ENCODE peak calls at places on chromosomes 5 and 9, in four cellular contexts. Z is AG04450, L is fibroblast of mammary gland, I is fibroblast of pulmonary artery. D is an unnamed sample.

GRCh38 chr5:113806250-113806649 is 292.8 kb downstream of the YTHDC2 start:
- DNase-seq in I (peak), L (peak), Z (no peak), D (peak)

GRCh38 chr9:22457448-22457847 is 10.8 kb downstream of the DMRTA1 start:
- DNase-seq in I (no peak), L (no peak), Z (no peak), D (no peak)

GRCh38 chr5:176793736-176794135 is 16.6 kb upstream of the UNC5A start:
- DNase-seq in Z (no peak), L (no peak), I (no peak), D (no peak)

GRCh38 chr5:141668601-141669265 is 13.3 kb downstream of the ARAP3 start:
- DNase-seq in Z (no peak), L (peak), I (no peak), D (no peak)

GRCh38 chr9:10173561-10173960 is 439.2 kb downstream of the PTPRD start:
- DNase-seq in I (no peak), L (no peak), Z (no peak), D (no peak)

GRCh38 chr5:139660105-139660915 is 12.2 kb downstream of the CXXC5 start:
- DNase-seq in Z (no peak), L (peak), I (no peak), D (no peak)

GRCh38 chr9:133273819-133274218 is 1.2 kb downstream of the ABO start:
- DNase-seq in L (no peak), Z (no peak), I (no peak), D (no peak)

GRCh38 chr5:156219483-156219882 is 107.5 kb upstream of the SGCD start:
- DNase-seq in L (no peak), Z (no peak), I (no peak), D (no peak)

GRCh38 chr5:121424976-121425375 is 426.7 kb upstream of the FTMT start:
- DNase-seq in Z (no peak), L (no peak), I (no peak), D (no peak)

GRCh38 chr9:18429065-18429464 is 44.9 kb upstream of the ADAMTSL1 start:
- DNase-seq in Z (no peak), L (peak), I (peak), D (no peak)

GRCh38 chr9:109403766-109404320 is 83.0 kb upstream of the EPB41L4B start:
- DNase-seq in I (no peak), L (peak), Z (no peak), D (no peak)

GRCh38 chr9:89848060-89849040 is 243.5 kb downstream of the GADD45G start:
- DNase-seq in I (no peak), Z (no peak), L (no peak), D (no peak)

GRCh38 chr9:123789893-123790292 is 140.0 kb downstream of the DENND1A start:
- DNase-seq in I (no peak), L (no peak), Z (no peak), D (no peak)

GRCh38 chr5:133873454-133873853 is 95.0 kb downstream of the C5orf15 start:
- DNase-seq in I (peak), Z (no peak), L (peak), D (no peak)

GRCh38 chr5:98713027-98713426 is 60.4 kb upstream of the RGMB start:
- DNase-seq in L (no peak), Z (peak), I (peak), D (no peak)

GRCh38 chr5:131417240-131417869 is 153.5 kb downstream of the CDC42SE2 start:
- DNase-seq in I (peak), Z (peak), L (peak), D (peak)

GRCh38 chr5:82347213-82347947 is 69.2 kb upstream of the RPS23 start:
- DNase-seq in I (peak), Z (peak), L (peak), D (no peak)

GRCh38 chr9:87685431-87685830 is 40.5 kb upstream of the CTSL start:
- DNase-seq in Z (no peak), L (peak), I (no peak), D (no peak)

GRCh38 chr9:469672-470040 is 255.0 kb downstream of the DOCK8 start:
- DNase-seq in Z (no peak), L (no peak), I (no peak), D (no peak)

GRCh38 chr5:72180925-72181324 is 73.7 kb downstream of the MAP1B start:
- DNase-seq in Z (no peak), I (no peak), L (no peak), D (no peak)

GRCh38 chr5:58066076-58066475 is 393.8 kb downstream of the PLK2 start:
- DNase-seq in I (no peak), L (no peak), Z (no peak), D (no peak)

GRCh38 chr5:76816110-76816831 is 2.6 kb upstream of the F2RL1 start:
- DNase-seq in Z (no peak), I (no peak), L (peak), D (no peak)

GRCh38 chr9:89678394-89679005 is 73.7 kb downstream of the GADD45G start:
- DNase-seq in I (no peak), Z (no peak), L (no peak), D (no peak)

GRCh38 chr9:85900504-85901201 is 40.3 kb upstream of the NAA35 start:
- DNase-seq in I (peak), Z (peak), L (peak), D (no peak)

GRCh38 chr5:68419637-68420452 is 204.3 kb downstream of the PIK3R1 start:
- DNase-seq in Z (no peak), I (peak), L (peak), D (peak)

GRCh38 chr5:154394328-154394727 is 51.5 kb upstream of the SAP30L start:
- DNase-seq in I (no peak), Z (no peak), L (no peak), D (no peak)

GRCh38 chr5:148384389-148384756 is 615 bp downstream of the FBXO38 start:
- DNase-seq in I (no peak), Z (no peak), L (no peak), D (no peak)

GRCh38 chr9:134683714-134684374 is 42.2 kb downstream of the COL5A1 start:
- DNase-seq in I (no peak), Z (no peak), L (peak), D (no peak)

GRCh38 chr9:98836206-98836605 is 28.7 kb downstream of the GALNT12 start:
- DNase-seq in Z (no peak), L (no peak), I (no peak), D (no peak)

GRCh38 chr9:115261656-115262081 is 143.7 kb upstream of the TNC start:
- DNase-seq in Z (no peak), I (no peak), L (peak), D (no peak)

GRCh38 chr9:97321681-97322080 is 14.2 kb downstream of the CCDC180 start:
- DNase-seq in I (no peak), Z (no peak), L (no peak), D (no peak)

GRCh38 chr5:79628811-79629210 is 16.6 kb downstream of the TENT2 start:
- DNase-seq in L (no peak), Z (no peak), I (no peak), D (no peak)

GRCh38 chr9:4128876-4129275 is 171.0 kb downstream of the GLIS3 start:
- DNase-seq in Z (no peak), L (no peak), I (no peak), D (no peak)

GRCh38 chr9:133619791-133620190 is 10.6 kb upstream of the FAM163B start:
- DNase-seq in I (no peak), Z (no peak), L (no peak), D (no peak)

GRCh38 chr9:20988916-20989315 is 42.5 kb downstream of the HACD4 start:
- DNase-seq in Z (no peak), I (peak), L (peak), D (no peak)

GRCh38 chr9:94018628-94019027 is 63.5 kb upstream of the BARX1 start:
- DNase-seq in Z (peak), L (peak), I (peak), D (no peak)

DNA sequence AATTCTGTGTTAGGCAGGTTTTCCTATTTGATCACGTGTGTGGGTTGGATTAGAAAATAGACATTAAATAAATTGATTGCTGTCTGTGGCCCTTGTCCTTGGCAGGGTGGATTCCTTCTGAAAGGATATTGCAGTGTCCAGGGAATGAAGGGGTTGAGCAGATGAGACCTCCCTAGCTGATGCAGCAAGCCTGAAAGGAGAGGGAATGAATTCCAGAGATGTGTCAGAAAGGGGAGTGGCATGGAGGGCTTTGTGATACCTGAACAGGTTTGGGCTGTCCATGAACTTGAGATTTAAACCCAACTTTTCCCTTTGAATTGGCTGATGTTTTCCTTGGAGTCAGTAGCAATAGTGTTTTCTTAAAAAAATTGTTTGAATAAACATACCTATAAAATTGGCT is 66.8 kb downstream of the ADCY2 start:
- DNase-seq in Z (no peak), I (no peak), L (no peak), D (no peak)
- H3K4me3 ChIP-seq in Z (no peak), I (no peak), L (no peak), D (no peak)

GRCh38 chr9:127554966-127555829 is 56.9 kb upstream of the STXBP1 start:
- DNase-seq in Z (no peak), L (no peak), I (no peak), D (no peak)

GRCh38 chr9:127555830-127556820 is 56.0 kb upstream of the STXBP1 start:
- DNase-seq in Z (peak), I (peak), L (peak), D (peak)

GRCh38 chr9:127550751-127551150 is 61.3 kb upstream of the STXBP1 start:
- DNase-seq in Z (no peak), L (no peak), I (no peak), D (no peak)

GRCh38 chr9:127556871-127557270 is 55.2 kb upstream of the STXBP1 start:
- DNase-seq in I (no peak), Z (no peak), L (no peak), D (no peak)

GRCh38 chr9:127553793-127554192 is 58.3 kb upstream of the STXBP1 start:
- DNase-seq in Z (no peak), I (no peak), L (no peak), D (no peak)
- TF ChIP-seq CTCF in Z (no peak), I (no peak), L (no peak), D (no peak)

GRCh38 chr9:31334837-31335528 is 1049.5 kb upstream of the ACO1 start:
- DNase-seq in Z (no peak), L (no peak), I (no peak), D (no peak)
- H3K4me3 ChIP-seq in Z (no peak), L (no peak), I (no peak), D (no peak)

DNA sequence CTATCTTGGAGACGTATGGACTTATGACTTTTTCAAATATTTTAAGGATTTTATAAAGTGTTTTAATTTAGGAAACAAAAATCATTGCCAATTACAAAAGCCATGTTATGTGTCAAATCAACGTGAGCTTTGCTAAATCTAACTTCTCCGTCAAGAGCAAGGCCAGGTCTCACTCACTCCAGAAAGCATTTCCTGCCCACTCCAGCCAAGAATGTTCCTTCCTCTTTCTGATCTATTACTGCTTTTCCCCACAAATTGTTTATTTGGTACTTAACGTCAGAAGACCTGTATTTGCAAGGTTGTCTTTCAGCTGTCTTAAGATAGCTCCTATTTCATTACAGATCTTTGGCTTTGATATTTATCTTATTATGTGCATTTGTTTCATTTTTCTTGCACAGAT is 193.5 kb upstream of the HAPLN1 start:
- DNase-seq in Z (no peak), L (no peak), I (peak), D (no peak)
- TF ChIP-seq CTCF in Z (no peak), L (no peak), I (no peak), D (no peak)

GRCh38 chr9:127771570-127772189 is 6.8 kb downstream of the SH2D3C start:
- DNase-seq in L (no peak), Z (no peak), I (no peak), D (no peak)
- H3K4me3 ChIP-seq in L (peak), Z (peak), I (peak), D (peak)

GRCh38 chr9:12964271-12964670 is 189.5 kb downstream of the LURAP1L start:
- DNase-seq in L (no peak), Z (no peak), I (no peak), D (no peak)

GRCh38 chr9:12965303-12965702 is 190.5 kb downstream of the LURAP1L start:
- DNase-seq in Z (no peak), I (no peak), L (no peak), D (no peak)

GRCh38 chr9:12968093-12968492 is 193.3 kb downstream of the LURAP1L start:
- DNase-seq in L (peak), I (peak), Z (no peak), D (peak)

GRCh38 chr9:12961276-12961809 is 186.5 kb downstream of the LURAP1L start:
- DNase-seq in I (peak), L (peak), Z (no peak), D (no peak)

DNA sequence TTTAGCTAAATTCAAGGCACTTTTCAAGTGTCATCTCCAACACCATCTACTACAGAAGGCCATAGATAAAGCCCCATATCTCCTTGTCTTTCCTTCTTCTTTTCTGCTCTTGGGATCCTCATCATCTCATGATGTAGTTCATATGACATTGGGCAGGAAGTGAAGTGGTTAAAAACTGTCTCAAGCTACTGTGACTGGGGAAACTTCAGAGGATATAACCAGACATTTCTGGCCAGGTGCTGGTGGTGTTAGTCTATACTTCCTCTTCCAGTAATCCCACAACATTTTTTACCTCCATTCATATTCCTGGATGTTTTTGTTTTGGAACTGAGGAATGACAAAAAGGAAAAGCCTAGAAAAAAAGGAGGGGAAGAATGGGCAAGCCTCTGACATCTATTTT is 188.7 kb downstream of the LURAP1L start:
- DNase-seq in Z (no peak), L (no peak), I (no peak), D (no peak)
- TF ChIP-seq CTCF in Z (no peak), L (no peak), I (no peak), D (no peak)

DNA sequence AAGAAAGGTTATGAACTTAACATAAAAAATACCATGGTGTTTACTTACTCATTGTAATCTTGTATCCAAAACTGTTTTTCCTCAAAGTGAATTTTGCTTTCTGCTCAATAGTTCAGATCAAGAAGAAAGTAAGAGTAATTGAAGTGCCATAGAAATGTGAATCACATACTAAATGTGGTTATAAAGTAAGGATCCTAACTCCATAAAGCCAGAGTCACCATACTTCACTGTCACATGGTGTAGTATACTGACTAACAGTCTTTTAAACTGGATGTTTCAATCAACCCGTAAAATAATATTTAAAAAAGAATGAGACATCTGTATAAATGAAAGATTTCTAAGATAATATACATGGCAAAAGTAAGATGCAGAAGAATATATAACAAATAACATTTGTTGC is 72.1 kb downstream of the NIPBL start:
- DNase-seq in L (peak), I (no peak), Z (no peak), D (no peak)
- H3K4me3 ChIP-seq in L (no peak), I (no peak), Z (no peak), D (no peak)

DNA sequence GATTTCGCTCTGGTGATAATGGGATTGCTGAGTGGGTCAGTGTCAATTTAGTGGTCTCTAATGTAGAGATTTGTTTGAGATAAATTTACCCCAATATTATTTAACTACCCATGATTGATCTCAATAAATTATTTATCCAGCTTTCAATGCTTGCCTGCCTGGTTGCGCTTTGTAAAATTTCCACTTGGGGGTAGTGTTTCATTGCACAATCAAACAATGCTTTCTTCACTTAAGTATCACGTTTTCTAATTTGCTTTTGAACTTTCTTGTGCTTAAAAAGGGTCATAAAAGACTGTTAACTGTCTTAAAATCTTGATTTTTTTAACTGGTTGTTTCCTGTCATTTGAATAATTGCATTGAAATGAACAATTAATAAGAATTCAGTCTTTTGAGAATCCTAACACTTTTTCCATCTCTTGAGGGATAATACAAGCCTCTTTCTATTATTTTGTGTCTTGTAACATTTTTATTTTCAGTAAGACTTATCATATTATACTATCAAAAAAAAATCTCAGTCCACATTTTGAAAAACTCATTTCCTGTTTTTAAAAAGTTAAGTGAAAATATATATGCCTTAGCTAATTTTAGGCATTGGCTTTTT is 18.7 kb downstream of the HSD17B4 start:
- DNase-seq in I (peak), Z (no peak), L (peak), D (peak)
- TF ChIP-seq CTCF in I (peak), Z (peak), L (peak), D (peak)

GRCh38 chr5:15748266-15748665 is 248.3 kb downstream of the FBXL7 start:
- DNase-seq in L (no peak), I (no peak), Z (no peak), D (no peak)

GRCh38 chr5:15757635-15758034 is 257.7 kb downstream of the FBXL7 start:
- DNase-seq in I (no peak), Z (no peak), L (no peak), D (no peak)

GRCh38 chr5:15757103-15757502 is 257.1 kb downstream of the FBXL7 start:
- DNase-seq in L (peak), Z (no peak), I (peak), D (no peak)

GRCh38 chr5:15752886-15753285 is 252.9 kb downstream of the FBXL7 start:
- DNase-seq in Z (no peak), I (peak), L (peak), D (no peak)
- H3K4me3 ChIP-seq in Z (peak), I (peak), L (peak), D (no peak)

GRCh38 chr5:10220253-10220652 is 29.4 kb downstream of the ATPSCKMT start:
- DNase-seq in Z (no peak), I (no peak), L (no peak), D (no peak)
- TF ChIP-seq CTCF in Z (no peak), I (no peak), L (no peak), D (no peak)

D was measured in HFF-Myc.